ENCODE peak calls at places on chromosomes 6 and 20, in four cellular contexts. F is ovary, M is tibial nerve, O is spleen. V is an unnamed sample.
A peak's percentile ranks its signal among the peaks of the same experiment; 100 is the strongest.

GRCh38 chr6:149934249-149935156 is 7.3 kb upstream of the ULBP2 start:
- DNase-seq in F (peak; percentile 72), M (peak; percentile 87), O (no peak), V (no peak)

GRCh38 chr20:61980647-61981583 is 84.8 kb downstream of the TAF4 start:
- DNase-seq in F (no peak), M (peak; percentile 12), O (peak; percentile 76), V (peak; percentile 20)

GRCh38 chr6:20542927-20543602 is 8.8 kb downstream of the CDKAL1 start:
- DNase-seq in F (no peak), M (no peak), O (no peak), V (no peak)

GRCh38 chr6:158284340-158285210 is 27.7 kb upstream of the TULP4 start:
- DNase-seq in F (no peak), M (no peak), O (no peak), V (no peak)

GRCh38 chr20:24102290-24102689 is 113.7 kb upstream of the GGTLC1 start:
- DNase-seq in F (no peak), M (no peak), O (no peak), V (no peak)

GRCh38 chr6:129393659-129394058 is 316.3 kb downstream of the ARHGAP18 start:
- DNase-seq in F (no peak), M (no peak), O (no peak), V (no peak)

GRCh38 chr6:74505391-74505790 is 700.5 kb downstream of the COL12A1 start:
- DNase-seq in F (no peak), M (no peak), O (no peak), V (no peak)

GRCh38 chr20:10652660-10653191 is 21.1 kb downstream of the JAG1 start:
- DNase-seq in F (no peak), M (no peak), O (no peak), V (no peak)

GRCh38 chr20:25276533-25277050 is 28.7 kb downstream of the PYGB start:
- DNase-seq in F (peak; percentile 12), M (no peak), O (peak; percentile 70), V (no peak)

GRCh38 chr6:41936073-41936837 is 5.4 kb downstream of the CCND3 start:
- DNase-seq in F (peak; percentile 62), M (peak; percentile 72), O (peak; percentile 86), V (peak; percentile 45)

GRCh38 chr6:41938590-41938989 is 3.0 kb downstream of the CCND3 start:
- DNase-seq in F (no peak), M (no peak), O (no peak), V (no peak)

GRCh38 chr6:41939091-41939847 is 2.3 kb downstream of the CCND3 start:
- DNase-seq in F (peak; percentile 58), M (no peak), O (peak; percentile 88), V (no peak)

GRCh38 chr6:41937472-41937871 is 4.1 kb downstream of the CCND3 start:
- DNase-seq in F (no peak), M (no peak), O (no peak), V (no peak)

GRCh38 chr6:41937881-41938574 is 3.6 kb downstream of the CCND3 start:
- DNase-seq in F (peak; percentile 27), M (no peak), O (no peak), V (no peak)
- H3K4me3 ChIP-seq in F (no peak overlapping the region), M (no peak overlapping the region), O (no peak overlapping the region), V (no peak overlapping the region)

DNA sequence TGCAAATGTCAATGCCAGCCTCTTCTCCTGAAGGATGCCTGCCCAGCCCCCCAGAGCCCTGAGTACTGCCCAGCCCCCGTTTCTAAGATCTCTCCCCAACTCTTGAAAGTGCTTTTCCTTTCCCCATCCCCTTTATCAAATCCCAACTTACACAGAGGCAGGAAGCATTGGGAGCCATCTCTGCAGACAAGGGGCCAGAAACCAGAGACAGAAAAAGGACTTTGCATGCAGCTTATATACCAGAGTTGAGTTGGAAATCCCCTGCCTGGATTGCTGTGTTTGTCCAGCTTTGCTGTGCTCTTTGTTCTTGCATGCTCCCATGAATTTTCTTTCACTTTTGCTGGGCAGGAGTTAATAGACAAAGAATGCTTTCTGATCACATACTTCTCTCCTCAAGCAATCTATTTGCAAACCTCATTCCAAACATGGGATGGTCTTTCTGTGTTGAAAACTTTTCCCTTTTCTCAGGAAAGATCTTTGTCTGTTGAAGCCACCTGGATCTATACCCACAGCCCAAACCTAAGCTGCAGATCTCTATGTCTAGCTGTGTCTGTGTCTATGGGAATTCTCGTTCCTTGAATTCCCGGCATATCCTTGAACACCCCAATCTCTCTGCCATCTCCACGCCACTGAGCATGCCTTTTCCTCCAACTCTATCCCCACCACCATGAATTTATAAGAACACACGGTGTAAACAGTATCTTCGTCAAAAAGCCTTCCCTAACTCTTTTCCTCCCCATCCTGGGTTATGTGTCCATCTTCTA is at the start of gene UBD:
- DNase-seq in F (no peak), M (no peak), O (no peak), V (no peak)
- TF ChIP-seq POLR2A in F (no peak), M (no peak), O (no peak), V (no peak)

GRCh38 chr6:152201134-152201533 is 393.7 kb downstream of the ESR1 start:
- DNase-seq in F (no peak), M (no peak), O (no peak), V (no peak)
- H3K36me3 ChIP-seq in F (no peaks in the 10 kb centered on the region), M (peaks cover 3% of the 10 kb centered on the region), O (peaks cover 95% of the 10 kb centered on the region), V (peaks cover 51% of the 10 kb centered on the region)

DNA sequence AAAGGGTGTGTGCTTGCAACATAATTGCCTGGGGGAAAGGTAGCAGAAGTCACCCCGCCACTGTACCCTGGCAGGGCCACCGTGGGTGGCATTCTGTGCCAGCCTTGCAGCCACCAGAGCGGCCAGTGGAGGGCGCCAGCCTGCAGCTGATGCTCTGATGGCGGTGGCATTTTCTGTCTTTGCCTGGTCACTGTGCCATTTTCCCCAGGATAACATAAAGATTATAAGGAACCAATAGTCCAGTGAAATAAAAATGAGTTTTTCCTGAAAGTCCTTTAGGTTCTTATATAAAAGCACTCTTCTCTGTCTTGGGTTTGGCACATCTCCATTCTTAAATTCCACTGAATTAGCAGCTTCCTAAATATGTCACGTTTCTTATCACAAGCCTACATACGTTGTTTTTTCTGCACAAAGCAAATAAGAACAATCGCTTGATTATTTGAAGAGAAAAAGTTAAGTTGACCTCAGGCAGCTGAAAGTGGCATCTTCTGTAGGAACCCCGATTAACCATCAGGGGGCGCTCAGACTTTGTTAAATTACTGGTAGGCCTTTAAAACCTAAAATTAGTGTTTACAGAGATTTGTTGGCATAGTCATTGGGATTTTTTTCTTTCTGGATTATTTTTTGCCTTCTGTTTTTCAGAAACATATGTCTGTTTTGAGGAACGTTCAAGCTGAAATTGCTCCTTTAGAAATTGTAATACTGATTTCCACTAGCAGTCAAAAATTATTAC is 67.3 kb upstream of the XRN2 start:
- DNase-seq in F (peak; percentile 52), M (peak; percentile 66), O (peak; percentile 87), V (peak; percentile 25)
- H3K4me3 ChIP-seq in F (no peak overlapping the region), M (no peak overlapping the region), O (no peak overlapping the region), V (no peak overlapping the region)

DNA sequence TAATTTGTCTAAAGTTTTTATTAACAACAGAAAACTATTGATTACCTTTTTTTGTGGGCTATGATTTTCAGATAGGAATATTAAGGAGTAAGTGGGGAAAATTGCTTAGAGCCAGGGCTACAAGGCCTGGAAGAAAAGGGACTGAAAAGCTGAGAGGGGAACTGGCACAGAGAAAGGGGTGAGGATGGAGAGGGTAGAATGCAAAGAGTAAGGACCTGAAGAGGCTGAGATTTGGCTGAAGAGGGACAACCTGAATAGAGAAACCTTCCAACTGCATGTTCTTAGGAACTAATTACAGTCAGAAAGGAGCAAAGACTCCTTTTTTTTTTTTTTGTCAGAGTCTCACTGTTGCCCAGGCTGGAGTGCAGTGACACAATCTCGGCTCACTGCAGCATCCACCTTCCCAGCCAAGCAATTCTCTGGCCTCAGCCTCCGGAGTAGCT is 16.7 kb downstream of the BTN2A1 start:
- DNase-seq in F (no peak), M (no peak), O (no peak), V (no peak)
- TF ChIP-seq POLR2A in F (no peak), M (no peak), O (no peak), V (no peak)

GRCh38 chr20:32300647-32301046 is 23.2 kb downstream of the KIF3B start:
- DNase-seq in F (no peak), M (no peak), O (no peak), V (no peak)

GRCh38 chr20:32302507-32302872 is 25.0 kb downstream of the KIF3B start:
- DNase-seq in F (no peak), M (no peak), O (peak; percentile 14), V (no peak)

GRCh38 chr20:32301719-32302506 is 24.5 kb downstream of the KIF3B start:
- DNase-seq in F (no peak), M (no peak), O (no peak), V (no peak)

DNA sequence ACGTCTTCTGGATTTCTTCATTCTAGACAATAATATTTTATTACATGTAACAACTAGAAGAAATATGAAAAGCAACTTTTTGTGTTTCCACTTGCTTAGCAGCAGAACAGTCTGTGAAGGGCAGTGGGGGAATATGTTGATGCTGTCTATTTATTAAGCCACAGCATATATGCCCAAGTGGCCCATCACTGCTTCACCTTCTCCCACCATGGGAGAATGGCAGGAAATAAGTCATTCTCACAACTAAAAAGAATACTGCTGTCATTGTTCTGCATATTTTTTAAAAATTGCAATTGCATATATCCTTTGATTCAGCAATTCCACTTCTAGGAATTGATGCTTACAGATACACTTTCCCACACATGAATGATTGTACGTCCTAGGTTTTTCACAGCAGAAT is 26.7 kb downstream of the KIF3B start:
- DNase-seq in F (no peak), M (no peak), O (no peak), V (no peak)
- H3K36me3 ChIP-seq in F (no peaks in the 10 kb centered on the region), M (no peaks in the 10 kb centered on the region), O (peaks cover 14% of the 10 kb centered on the region), V (no peaks in the 10 kb centered on the region)

DNA sequence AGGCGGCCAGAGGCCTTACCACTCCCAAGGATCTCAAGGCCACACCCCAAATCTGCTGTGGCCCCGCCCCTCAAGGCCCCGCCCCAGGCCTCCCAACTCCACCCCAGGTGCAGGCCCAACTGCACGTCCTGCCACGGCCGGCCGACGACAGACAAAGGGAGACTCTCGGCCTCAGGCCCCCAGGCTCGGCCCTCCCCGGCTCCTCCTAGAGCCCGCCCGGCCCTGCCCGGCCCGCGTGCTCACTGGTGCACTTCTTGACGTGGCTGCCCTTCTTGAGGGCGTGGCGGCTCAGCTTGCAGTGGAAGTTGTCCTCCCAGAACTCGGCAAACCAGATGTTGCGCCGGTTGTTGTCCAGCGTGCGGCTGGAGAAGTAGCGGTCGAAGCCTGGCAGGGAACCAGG is 89.6 kb downstream of the GRM4 start:
- DNase-seq in F (peak; percentile 64), M (peak; percentile 50), O (no peak), V (peak; percentile 15)
- H3K4me3 ChIP-seq in F (peak overlapping the region; percentile 1), M (no peak overlapping the region), O (no peak overlapping the region), V (peak overlapping the region; percentile 15)

V was measured in gastrocnemius medialis.